ENCODE peak calls at places on chromosomes 6 and 20, in four cellular contexts. A, T, C and L are unnamed samples.

GRCh38 chr20:11118802-11119380 is 445.1 kb upstream of the JAG1 start:
- DNase-seq in C (peak; percentile 68), A (no peak), T (peak; percentile 73), L (peak; percentile 66)

GRCh38 chr6:130156908-130157307 is 65.8 kb downstream of the SAMD3 start:
- DNase-seq in T (no peak), C (no peak), A (no peak), L (no peak)

GRCh38 chr6:27334141-27334540 is 22.1 kb upstream of the POM121L2 start:
- DNase-seq in A (no peak), T (no peak), C (no peak), L (no peak)

GRCh38 chr6:161424421-161424820 is 150.6 kb upstream of the AGPAT4 start:
- DNase-seq in A (no peak), C (no peak), T (no peak), L (no peak)

GRCh38 chr6:110341671-110342304 is 16.4 kb downstream of the METTL24 start:
- DNase-seq in C (peak; percentile 32), T (no peak), A (peak; percentile 76), L (no peak)

GRCh38 chr20:51529027-51529749 is 13.3 kb downstream of the NFATC2 start:
- DNase-seq in A (no peak), C (peak; percentile 74), T (peak; percentile 56), L (peak; percentile 48)

GRCh38 chr20:16975682-16976081 is 227.5 kb downstream of the OTOR start:
- DNase-seq in A (no peak), C (no peak), T (no peak), L (no peak)

GRCh38 chr20:14956026-14956425 is 618.6 kb upstream of the FLRT3 start:
- DNase-seq in T (no peak), A (no peak), C (no peak), L (no peak)

GRCh38 chr6:3808759-3809514 is 40.2 kb upstream of the FAM50B start:
- DNase-seq in C (peak; percentile 90), T (peak; percentile 92), A (no peak), L (peak; percentile 88)

GRCh38 chr6:42714098-42714761 is 8.2 kb downstream of the PRPH2 start:
- DNase-seq in T (peak; percentile 46), A (no peak), C (peak; percentile 70), L (peak; percentile 44)

GRCh38 chr6:168227840-168228239 is 91.7 kb downstream of the DACT2 start:
- DNase-seq in A (no peak), C (no peak), T (no peak), L (no peak)

GRCh38 chr6:29964553-29964903 is 22.2 kb downstream of the HLA-A start:
- DNase-seq in T (no peak), C (no peak), A (peak; percentile 7), L (no peak)

GRCh38 chr6:147448212-147448611 is 60.3 kb upstream of the SAMD5 start:
- DNase-seq in C (no peak), T (peak; percentile 12), A (peak; percentile 60), L (no peak)
- H2AFZ ChIP-seq in C (no peak overlapping the region), T (no peak overlapping the region), A (peak overlapping the region; percentile 48), L (no peak overlapping the region)

DNA sequence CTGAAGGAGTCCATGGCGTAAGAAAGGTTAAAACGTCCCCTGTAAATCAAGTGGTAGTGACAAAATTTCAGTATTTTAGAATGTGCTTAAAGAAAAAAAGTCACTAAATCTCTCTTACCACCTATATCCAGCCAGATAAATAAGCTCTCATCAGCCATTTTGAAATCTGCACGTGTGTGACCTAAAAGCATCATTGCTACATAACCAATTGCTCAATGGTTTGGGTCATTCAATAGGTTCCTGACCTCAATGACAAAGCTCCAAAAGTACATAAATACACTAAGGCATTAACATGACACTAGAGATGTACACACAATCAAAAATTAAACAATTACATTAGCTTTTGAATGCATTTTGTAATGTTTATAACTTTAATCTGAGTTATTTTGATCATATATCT is 272.4 kb downstream of the GMDS start:
- DNase-seq in C (no peak), A (no peak), T (no peak), L (no peak)
- H3K27ac ChIP-seq in C (no peak overlapping the region), A (no peak overlapping the region), T (no peak overlapping the region), L (no peak overlapping the region)

GRCh38 chr20:49561806-49562205 is 6.1 kb downstream of the PTGIS start:
- DNase-seq in T (no peak), A (no peak), C (no peak), L (no peak)

GRCh38 chr20:49563015-49563980 is 4.6 kb downstream of the PTGIS start:
- DNase-seq in T (no peak), C (no peak), A (no peak), L (no peak)

GRCh38 chr20:49561256-49561655 is 6.7 kb downstream of the PTGIS start:
- DNase-seq in C (no peak), T (no peak), A (no peak), L (no peak)

GRCh38 chr20:49560646-49561045 is 7.3 kb downstream of the PTGIS start:
- DNase-seq in T (no peak), A (no peak), C (no peak), L (no peak)

DNA sequence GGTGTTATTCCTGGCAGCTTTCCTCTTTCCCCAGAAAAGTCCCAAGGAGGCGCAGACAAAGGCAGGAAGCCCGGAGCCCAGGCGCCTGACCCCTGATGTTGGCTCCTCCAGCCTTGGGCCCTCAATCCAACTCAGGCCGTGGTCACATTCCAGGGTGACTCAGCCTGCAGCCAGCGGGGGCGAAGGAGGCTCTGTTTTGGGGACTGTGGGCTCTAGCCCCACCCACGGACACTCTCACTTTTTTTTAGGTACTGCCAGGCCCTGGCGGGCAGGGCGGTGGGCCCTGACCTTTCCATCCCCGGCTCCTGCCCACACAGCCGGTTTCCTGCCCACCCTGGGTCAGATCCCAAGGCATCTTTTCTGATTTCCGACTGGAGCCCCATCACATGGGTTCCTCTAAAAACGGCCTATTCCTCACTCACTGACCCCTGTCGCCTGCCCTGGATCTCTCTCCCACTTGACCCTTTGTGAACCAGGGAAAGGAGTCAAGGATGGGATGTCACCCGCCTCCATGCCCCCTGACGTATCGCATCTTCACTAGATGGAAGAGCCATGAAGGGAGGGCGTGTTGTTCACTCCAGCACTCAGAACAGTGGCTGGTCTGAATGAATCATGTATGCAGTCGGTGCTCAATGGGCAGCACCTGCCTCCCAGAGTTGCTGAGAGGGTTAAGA is 5.5 kb downstream of the PTGIS start:
- DNase-seq in C (peak; percentile 84), T (peak; percentile 93), A (peak; percentile 53), L (peak; percentile 89)
- H3K4me3 ChIP-seq in C (no peak overlapping the region), T (no peak overlapping the region), A (no peak overlapping the region), L (no peak overlapping the region)

GRCh38 chr20:24497851-24498250 is 28.4 kb downstream of the SYNDIG1 start:
- DNase-seq in A (no peak), T (peak; percentile 53), C (peak; percentile 33), L (peak; percentile 53)
- H2AFZ ChIP-seq in A (no peak overlapping the region), T (no peak overlapping the region), C (no peak overlapping the region), L (no peak overlapping the region)